ENCODE peak calls at places on chromosomes 1 and 21, in nine cellular contexts. P is NCI-H774, M is NCI-H748 treated with DMSO at 0.1 percent for 48 hours, Y is globus pallidus, C is RPMI7951, Q is fibroblast of the aortic adventitia, V is NCI-H1417, L is colonic mucosa, J is T follicular helper cell. N is an unnamed sample.

GRCh38 chr1:203186446-203187305 is at the start of gene CHI3L1:
- DNase-seq in J (no peak), L (no peak), C (no peak), V (no peak), Y (peak; percentile 66), Q (no peak), M (no peak), P (no peak), N (no peak)

GRCh38 chr1:32989160-32989894 is 24.7 kb upstream of the RNF19B start:
- DNase-seq in M (no peak), P (no peak), Y (peak; percentile 51), V (no peak), C (peak; percentile 94), Q (peak; percentile 99), L (peak; percentile 56), J (no peak), N (no peak)

GRCh38 chr1:42756956-42757891 is 9.6 kb downstream of the P3H1 start:
- DNase-seq in V (peak; percentile 52), L (no peak), Q (peak; percentile 73), J (no peak), Y (peak; percentile 30), M (peak; percentile 100), P (peak; percentile 59), C (peak; percentile 63), N (peak; percentile 47)

GRCh38 chr21:18155508-18156193 is 89.0 kb upstream of the CHODL start:
- DNase-seq in P (no peak), M (peak; percentile 32), J (no peak), C (peak; percentile 6), L (no peak), Y (no peak), Q (peak; percentile 1), V (no peak), N (no peak)

GRCh38 chr1:154729598-154729997 is 121.6 kb upstream of the ADAR start:
- DNase-seq in Y (no peak), L (no peak), Q (peak; percentile 27), V (no peak), C (no peak), J (no peak), P (no peak), M (no peak), N (no peak)

GRCh38 chr1:228377664-228378452 is 28.8 kb downstream of the TRIM11 start:
- DNase-seq in L (peak; percentile 34), V (no peak), C (no peak), P (peak; percentile 9), J (no peak), Q (no peak), Y (no peak), M (no peak), N (no peak)

GRCh38 chr21:35651166-35651565 is 409.2 kb downstream of the SETD4 start:
- DNase-seq in V (no peak), Q (no peak), Y (no peak), P (no peak), C (no peak), L (no peak), J (no peak), M (no peak), N (no peak)

GRCh38 chr1:24895511-24895910 is 34.6 kb downstream of the RUNX3 start:
- DNase-seq in L (no peak), Y (no peak), Q (no peak), M (no peak), J (no peak), C (no peak), P (no peak), V (no peak), N (no peak)

GRCh38 chr21:37564924-37565529 is 198.5 kb downstream of the DYRK1A start:
- DNase-seq in V (peak; percentile 85), M (peak; percentile 71), C (peak; percentile 25), J (no peak), Q (no peak), L (no peak), P (peak; percentile 67), Y (no peak), N (no peak)

GRCh38 chr1:47824297-47824696 is 172.9 kb downstream of the TRABD2B start:
- DNase-seq in Q (no peak), C (no peak), V (no peak), J (no peak), L (no peak), M (no peak), Y (no peak), P (no peak), N (no peak)

GRCh38 chr1:206112600-206113301 is 4.4 kb downstream of the AVPR1B start:
- DNase-seq in V (no peak), J (no peak), P (peak; percentile 43), Q (no peak), M (no peak), C (no peak), Y (no peak), L (peak; percentile 84), N (no peak)

GRCh38 chr1:41490911-41491310 is 6.4 kb upstream of the EDN2 start:
- DNase-seq in J (no peak), Y (no peak), V (no peak), P (no peak), Q (no peak), M (no peak), L (no peak), C (peak; percentile 28), N (no peak)

GRCh38 chr1:182389619-182390047 is 2.0 kb downstream of the GLUL start:
- DNase-seq in C (peak; percentile 12), Y (peak; percentile 72), V (no peak), J (no peak), Q (no peak), M (no peak), P (no peak), L (peak; percentile 50), N (peak; percentile 68)

GRCh38 chr1:218380125-218380977 is 35.2 kb downstream of the TGFB2 start:
- DNase-seq in Q (peak; percentile 94), C (peak; percentile 80), V (no peak), J (no peak), M (no peak), Y (no peak), L (no peak), P (no peak), N (no peak)

GRCh38 chr1:230760360-230760827 is 13.2 kb downstream of the CAPN9 start:
- DNase-seq in V (no peak), L (no peak), C (no peak), J (no peak), M (no peak), Q (no peak), P (no peak), Y (no peak), N (no peak)

GRCh38 chr1:6176751-6177150 is 3.4 kb downstream of the CHD5 start:
- DNase-seq in J (no peak), Y (no peak), P (no peak), V (no peak), Q (no peak), M (no peak), C (no peak), L (no peak), N (no peak)

GRCh38 chr1:78289606-78290005 is 201.2 kb upstream of the PTGFR start:
- DNase-seq in L (no peak), P (no peak), Q (peak; percentile 61), J (no peak), C (no peak), Y (no peak), M (no peak), V (no peak), N (no peak)

GRCh38 chr1:8097077-8097799 is 71.1 kb upstream of the ERRFI1 start:
- DNase-seq in Q (peak; percentile 66), P (no peak), J (no peak), Y (no peak), M (peak; percentile 18), L (peak; percentile 45), C (peak; percentile 97), V (peak; percentile 92), N (no peak)

GRCh38 chr1:93864175-93864574 is 14.8 kb downstream of the DNTTIP2 start:
- DNase-seq in V (no peak), C (no peak), Q (no peak), P (no peak), J (no peak), Y (no peak), L (no peak), M (no peak), N (no peak)

GRCh38 chr1:107851418-107851817 is 113.6 kb downstream of the VAV3 start:
- DNase-seq in P (no peak), J (no peak), Y (no peak), Q (no peak), L (no peak), M (no peak), V (no peak), C (no peak), N (no peak)

GRCh38 chr1:100448371-100448770 is 89.6 kb upstream of the GPR88 start:
- DNase-seq in P (peak; percentile 59), V (no peak), M (peak; percentile 28), C (no peak), J (no peak), L (no peak), Q (no peak), Y (no peak), N (no peak)

N was measured in NCI-H526.